ENCODE peak calls at places on chromosomes 5 and 9, in five cellular contexts. Q, X, Z, E and O are unnamed samples.

GRCh38 chr5:135990518-135991240 is 35.9 kb upstream of the LECT2 start:
- DNase-seq in Q (no peak), X (no peak), Z (no peak), E (no peak), O (peak)

GRCh38 chr5:38922199-38922598 is 76.4 kb downstream of the OSMR start:
- DNase-seq in Q (no peak), X (peak), Z (peak), E (no peak), O (peak)

GRCh38 chr9:77218612-77219011 is 41.3 kb downstream of the VPS13A start:
- DNase-seq in Q (no peak), X (no peak), Z (no peak), E (no peak), O (no peak)

GRCh38 chr5:178487911-178488310 is 102.3 kb downstream of the COL23A1 start:
- DNase-seq in Q (no peak), X (no peak), Z (no peak), E (no peak), O (no peak)

GRCh38 chr5:102965653-102966052 is 154.3 kb downstream of the GIN1 start:
- DNase-seq in Q (no peak), X (no peak), Z (no peak), E (no peak), O (no peak)

GRCh38 chr9:98108540-98109031 is 10.4 kb downstream of the TRIM14 start:
- DNase-seq in Q (no peak), X (no peak), Z (no peak), E (no peak), O (peak)

GRCh38 chr9:27276182-27277030 is 20.5 kb downstream of the EQTN start:
- DNase-seq in Q (no peak), X (peak), Z (peak), E (no peak), O (no peak)

GRCh38 chr5:179393078-179393477 is 47.8 kb upstream of the ADAMTS2 start:
- DNase-seq in Q (peak), X (no peak), Z (no peak), E (no peak), O (no peak)

GRCh38 chr5:115842089-115842881 is 550 bp downstream of the AP3S1 start:
- DNase-seq in Q (no peak), X (peak), Z (peak), E (no peak), O (no peak)

GRCh38 chr9:26655166-26655565 is 237.4 kb downstream of the CAAP1 start:
- DNase-seq in Q (no peak), X (no peak), Z (no peak), E (no peak), O (no peak)

GRCh38 chr9:127130661-127131538 is 8.5 kb upstream of the ANGPTL2 start:
- DNase-seq in Q (peak), X (no peak), Z (peak), E (no peak), O (peak)

GRCh38 chr5:2724831-2725230 is 26.6 kb downstream of the IRX2 start:
- DNase-seq in Q (peak), X (no peak), Z (no peak), E (no peak), O (no peak)

GRCh38 chr5:14487101-14487895 is 94.3 kb upstream of the OTULINL start:
- DNase-seq in Q (no peak), X (no peak), Z (no peak), E (no peak), O (peak)

GRCh38 chr9:96719538-96720315 is 58.2 kb downstream of the ZNF510 start:
- DNase-seq in Q (no peak), X (no peak), Z (no peak), E (no peak), O (peak)

GRCh38 chr5:133996683-133997252 is 8.0 kb downstream of the VDAC1 start:
- DNase-seq in Q (no peak), X (no peak), Z (no peak), E (no peak), O (no peak)

GRCh38 chr5:177313561-177314259 is 2.0 kb upstream of the MXD3 start:
- DNase-seq in Q (no peak), X (no peak), Z (no peak), E (no peak), O (no peak)

GRCh38 chr9:2725929-2726328 is 8.6 kb downstream of the KCNV2 start:
- DNase-seq in Q (no peak), X (no peak), Z (no peak), E (no peak), O (no peak)

GRCh38 chr5:149957855-149958254 is 2.7 kb upstream of the SLC26A2 start:
- DNase-seq in Q (no peak), X (no peak), Z (peak), E (no peak), O (no peak)

GRCh38 chr9:8287501-8287900 is 487.9 kb upstream of the DMAC1 start:
- DNase-seq in Q (no peak), X (no peak), Z (no peak), E (no peak), O (no peak)

GRCh38 chr5:90983148-90983547 is 400.0 kb downstream of the ARRDC3 start:
- DNase-seq in Q (no peak), X (no peak), Z (peak), E (no peak), O (no peak)

GRCh38 chr9:37976714-37977477 is 73.0 kb upstream of the SLC25A51 start:
- DNase-seq in Q (peak), X (no peak), Z (no peak), E (no peak), O (no peak)
- TF ChIP-seq POLR2AphosphoS5 in Q (no peak), X (no peak), Z (no peak), E (no peak), O (no peak)

GRCh38 chr9:74102702-74103101 is 394.4 kb upstream of the RORB start:
- DNase-seq in Q (no peak), X (no peak), Z (no peak), E (no peak), O (no peak)
- TF ChIP-seq POLR2A in Q (no peak), X (no peak), Z (no peak), E (no peak), O (no peak)

GRCh38 chr5:132227235-132227484 is 493 bp downstream of the P4HA2 start:
- DNase-seq in Q (no peak), X (no peak), Z (no peak), E (no peak), O (no peak)

GRCh38 chr5:132229236-132229635 is 1.6 kb upstream of the P4HA2 start:
- DNase-seq in Q (peak), X (no peak), Z (no peak), E (no peak), O (no peak)

GRCh38 chr5:132228241-132229035 is 785 bp upstream of the P4HA2 start:
- DNase-seq in Q (peak), X (no peak), Z (no peak), E (no peak), O (peak)

GRCh38 chr5:132226516-132227234 is 978 bp downstream of the P4HA2 start:
- DNase-seq in Q (peak), X (no peak), Z (no peak), E (no peak), O (peak)

GRCh38 chr5:132227485-132228240 is at the start of gene P4HA2:
- DNase-seq in Q (peak), X (peak), Z (peak), E (peak), O (peak)
- TF ChIP-seq POLR2AphosphoS5 in Q (peak), X (no peak), Z (peak), E (peak), O (peak)

DNA sequence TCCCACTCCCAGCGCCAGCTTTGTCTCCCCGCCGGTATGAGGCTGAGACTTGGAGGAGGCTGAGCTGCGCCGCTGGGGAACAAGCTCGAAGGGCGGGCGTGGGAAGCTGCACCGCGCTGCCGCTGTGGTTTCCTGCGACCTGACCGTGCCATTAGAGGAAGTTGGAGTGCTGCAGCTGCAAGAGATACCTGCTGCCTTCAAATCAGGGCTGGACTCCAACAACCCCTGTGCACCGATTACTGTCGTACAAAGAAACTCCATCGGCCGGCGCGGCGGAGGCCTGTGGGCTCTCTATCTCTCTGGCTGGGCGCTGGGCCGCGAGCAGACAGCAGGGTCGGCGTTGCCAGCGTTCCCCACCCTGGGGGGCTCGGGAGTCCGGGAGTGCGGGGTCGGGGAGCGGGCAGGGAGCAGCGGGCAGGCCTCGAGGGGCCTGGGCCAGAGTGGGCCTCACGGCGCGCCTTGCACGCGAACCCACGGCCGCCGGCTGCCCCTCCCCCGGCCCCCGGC is 1.2 kb upstream of the ERBIN start:
- DNase-seq in Q (peak), X (peak), Z (peak), E (peak), O (peak)
- TF ChIP-seq POLR2A in Q (no peak), X (peak), Z (peak), E (no peak), O (no peak)

DNA sequence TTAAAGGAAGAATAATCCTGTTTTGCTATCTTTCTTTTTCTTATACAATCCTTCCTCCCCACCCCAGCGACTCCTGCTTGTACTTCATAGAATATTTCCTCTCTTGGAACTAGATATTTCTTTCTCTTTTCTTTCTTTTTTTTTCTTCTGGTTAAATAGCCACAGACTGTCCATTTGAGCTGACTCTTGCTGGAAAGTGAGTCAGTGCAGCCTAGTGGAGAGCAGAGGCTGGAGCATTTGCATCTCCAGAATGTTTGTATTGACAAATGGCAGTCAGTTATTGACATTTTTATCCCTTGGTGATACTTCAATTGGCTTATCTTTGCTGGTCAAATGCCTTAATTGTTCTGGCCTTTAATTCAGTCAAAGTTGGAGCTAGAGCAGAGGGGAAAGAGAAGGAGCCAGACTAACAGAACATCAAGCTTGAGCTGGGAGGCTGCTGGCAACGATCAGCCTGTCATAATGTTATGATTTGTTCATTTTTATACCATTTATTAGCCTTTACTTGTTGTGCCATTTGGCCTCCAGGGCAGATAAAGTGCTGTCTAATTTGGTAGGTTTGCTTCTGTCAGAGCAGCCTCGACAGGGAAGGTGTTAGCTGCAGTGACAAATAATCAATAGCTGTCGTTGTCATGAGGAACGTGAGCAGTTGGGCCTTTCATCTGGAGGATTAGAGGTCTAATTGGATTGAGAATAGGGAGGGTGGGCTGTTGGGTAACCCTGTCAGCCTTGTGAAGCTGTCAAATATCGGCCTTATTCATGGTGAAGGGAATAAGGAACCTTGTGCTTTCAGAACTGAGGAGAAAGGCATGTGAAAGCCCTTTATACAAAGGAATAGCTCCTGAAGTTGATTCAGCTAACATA is 69.1 kb downstream of the INVS start:
- DNase-seq in Q (no peak), X (no peak), Z (no peak), E (no peak), O (no peak)
- TF ChIP-seq POLR2AphosphoS5 in Q (no peak), X (no peak), Z (no peak), E (no peak), O (no peak)

GRCh38 chr9:134407123-134407779 is 81.0 kb downstream of the RXRA start:
- DNase-seq in Q (peak), X (peak), Z (no peak), E (peak), O (peak)
- TF ChIP-seq POLR2A in Q (no peak), X (peak), Z (no peak), E (no peak), O (no peak)

GRCh38 chr5:140240987-140241706 is 61.8 kb downstream of the PFDN1 start:
- DNase-seq in Q (peak), X (no peak), Z (peak), E (peak), O (peak)
- TF ChIP-seq POLR2AphosphoS5 in Q (peak), X (no peak), Z (no peak), E (no peak), O (no peak)